ENCODE peak calls at places on chromosome 10, in eight cellular contexts. Y is activated CD4-positive, alpha-beta T cell treated with anti-CD3 and anti-CD28 coated beads, Interleukin-2, amount 10 ng/mL, durations not matched to agents 7 days and 5 days; U is non-pigmented ciliary epithelial cell; Z is glomerular endothelial cell; J is stimulated activated CD4-positive, alpha-beta T cell treated with anti-CD3 and anti-CD28 coated beads, Interleukin-4, amount 100 ng/mL, for 1 hour; C is fibroblast of the conjunctiva; F is naive thymus-derived CD8-positive, alpha-beta T cell; I is SK-N-SH. Q is an unnamed sample.

GRCh38 chr10:63707254-63707910 is 186.2 kb downstream of the REEP3 start:
- DNase-seq in Y (peak; percentile 19), U (peak; percentile 99), Z (peak; percentile 98), J (no peak), C (peak; percentile 96), F (no peak), I (no peak), Q (no peak)

GRCh38 chr10:71631007-71631859 is 88.3 kb downstream of the C10orf105 start:
- DNase-seq in Y (no peak), U (no peak), Z (no peak), J (no peak), C (no peak), F (no peak), I (peak; percentile 65), Q (no peak)

GRCh38 chr10:71250405-71250804 is 38.0 kb downstream of the UNC5B start:
- DNase-seq in Y (no peak), U (no peak), Z (no peak), J (no peak), C (no peak), F (no peak), I (no peak), Q (no peak)

GRCh38 chr10:100148353-100149211 is 37.2 kb downstream of the ERLIN1 start:
- DNase-seq in Y (no peak), U (peak; percentile 13), Z (no peak), J (peak; percentile 65), C (no peak), F (no peak), I (no peak), Q (no peak)

GRCh38 chr10:44873156-44873555 is 38.0 kb upstream of the TMEM72 start:
- DNase-seq in Y (no peak), U (no peak), Z (no peak), J (no peak), C (peak; percentile 35), F (no peak), I (no peak), Q (no peak)

GRCh38 chr10:89946106-89946505 is 244.7 kb downstream of the KIF20B start:
- DNase-seq in Y (no peak), U (no peak), Z (no peak), J (no peak), C (no peak), F (no peak), I (no peak), Q (peak; percentile 22)

GRCh38 chr10:31457858-31458257 is 138.8 kb downstream of the ZEB1 start:
- DNase-seq in Y (no peak), U (no peak), Z (no peak), J (no peak), C (no peak), F (no peak), I (no peak), Q (no peak)

GRCh38 chr10:130221456-130222375 is 85.5 kb downstream of the GLRX3 start:
- DNase-seq in Y (no peak), U (no peak), Z (no peak), J (no peak), C (no peak), F (no peak), I (no peak), Q (peak; percentile 6)

GRCh38 chr10:98361636-98362035 is 53.3 kb downstream of the PYROXD2 start:
- DNase-seq in Y (no peak), U (no peak), Z (no peak), J (no peak), C (no peak), F (no peak), I (no peak), Q (no peak)

GRCh38 chr10:47031251-47031952 is 120.2 kb downstream of the PTPN20 start:
- DNase-seq in Y (no peak), U (no peak), Z (no peak), J (no peak), C (no peak), F (no peak), I (no peak), Q (no peak)

GRCh38 chr10:103481974-103482531 is 3.0 kb upstream of the CALHM3 start:
- DNase-seq in Y (peak; percentile 74), U (no peak), Z (peak; percentile 60), J (no peak), C (peak; percentile 63), F (no peak), I (peak; percentile 77), Q (peak; percentile 74)

Q was measured in B cell.